ENCODE peak calls at places on chromosomes 3 and 15, in nine cellular contexts. I, Q, T, D, L, Y, H, Z and P are unnamed samples.

GRCh38 chr3:115804722-115805121 is 181.4 kb downstream of the GAP43 start:
- DNase-seq in Y (no peak), Z (peak; percentile 95), I (no peak), H (no peak), D (no peak), L (no peak), Q (no peak), T (no peak), P (peak; percentile 84)

GRCh38 chr15:92142242-92143232 is 251.1 kb upstream of the ST8SIA2 start:
- DNase-seq in H (no peak), T (no peak), Z (no peak), Y (no peak), D (no peak), I (no peak), L (no peak), Q (peak; percentile 46), P (peak; percentile 44)

GRCh38 chr15:44813231-44813630 is 76.9 kb downstream of the TRIM69 start:
- DNase-seq in Y (no peak), I (no peak), Z (no peak), T (no peak), Q (no peak), D (no peak), H (peak; percentile 83), L (no peak), P (no peak)

GRCh38 chr3:159620873-159621272 is 367.8 kb upstream of the IL12A start:
- DNase-seq in L (no peak), Q (no peak), Y (no peak), Z (peak; percentile 75), D (no peak), H (no peak), T (no peak), I (no peak), P (peak; percentile 40)

GRCh38 chr15:67165653-67166260 is 88.7 kb downstream of the AAGAB start:
- DNase-seq in H (no peak), D (no peak), T (no peak), I (no peak), Q (no peak), Z (peak; percentile 66), Y (no peak), L (no peak), P (peak; percentile 72)

GRCh38 chr3:66662894-66663293 is 162.1 kb upstream of the LRIG1 start:
- DNase-seq in Z (no peak), I (no peak), Y (no peak), H (peak; percentile 2), L (no peak), D (no peak), T (no peak), Q (no peak), P (no peak)

GRCh38 chr3:142623209-142623608 is 27.0 kb downstream of the PLS1 start:
- DNase-seq in D (no peak), T (no peak), Q (no peak), H (no peak), L (no peak), Z (no peak), I (no peak), Y (no peak), P (no peak)

GRCh38 chr15:27847775-27848710 is 251.1 kb downstream of the OCA2 start:
- DNase-seq in D (no peak), H (peak; percentile 91), Q (no peak), Y (no peak), T (no peak), I (no peak), Z (no peak), L (no peak), P (no peak)

GRCh38 chr3:183491923-183492848 is 63.3 kb downstream of the KLHL6 start:
- DNase-seq in T (no peak), Y (no peak), H (no peak), Q (no peak), I (no peak), Z (no peak), L (no peak), D (no peak), P (no peak)

GRCh38 chr3:17558565-17558964 is 183.9 kb downstream of the TBC1D5 start:
- DNase-seq in Q (no peak), Y (no peak), L (no peak), Z (no peak), I (no peak), D (no peak), H (no peak), T (no peak), P (no peak)

GRCh38 chr15:63983071-63983711 is 63.1 kb downstream of the DAPK2 start:
- DNase-seq in I (no peak), Q (no peak), D (no peak), H (no peak), L (peak; percentile 54), Y (no peak), T (no peak), Z (no peak), P (no peak)

GRCh38 chr3:24678441-24678865 is 183.8 kb upstream of the THRB start:
- DNase-seq in D (no peak), I (no peak), Z (peak; percentile 99), H (no peak), Y (no peak), L (no peak), T (no peak), Q (no peak), P (peak; percentile 87)

GRCh38 chr3:155182467-155182866 is 102.3 kb downstream of the MME start:
- DNase-seq in H (no peak), D (no peak), Y (no peak), Q (no peak), L (no peak), Z (no peak), T (no peak), I (no peak), P (no peak)

GRCh38 chr15:50256188-50257041 is 9.1 kb downstream of the HDC start:
- DNase-seq in T (no peak), Z (peak; percentile 75), L (no peak), D (no peak), H (no peak), Y (no peak), Q (no peak), I (no peak), P (peak; percentile 55)

GRCh38 chr3:191065183-191065805 is 133.7 kb upstream of the OSTN start:
- DNase-seq in L (no peak), H (no peak), Y (no peak), T (no peak), I (no peak), Q (no peak), Z (peak; percentile 94), D (no peak), P (peak; percentile 36)

GRCh38 chr3:132623646-132624045 is 26.6 kb downstream of the ACKR4 start:
- DNase-seq in T (no peak), Q (no peak), Z (no peak), L (no peak), D (no peak), H (no peak), I (no peak), Y (no peak), P (no peak)

GRCh38 chr3:44712455-44713075 is at the start of gene ZNF502:
- DNase-seq in T (peak; percentile 66), L (no peak), Y (peak; percentile 45), D (peak; percentile 97), H (peak; percentile 87), Q (peak; percentile 92), Z (peak; percentile 89), I (peak; percentile 61), P (peak; percentile 93)

GRCh38 chr3:129514110-129514509 is 14.3 kb upstream of the RHO start:
- DNase-seq in Y (no peak), H (no peak), T (no peak), D (no peak), I (no peak), Z (no peak), L (no peak), Q (no peak), P (no peak)

GRCh38 chr3:145963111-145963510 is 197.9 kb downstream of the PLOD2 start:
- DNase-seq in Q (no peak), L (no peak), H (no peak), D (no peak), Z (no peak), T (no peak), I (no peak), Y (no peak), P (no peak)

GRCh38 chr3:178538065-178538464 is 1.8 kb downstream of the KCNMB2 start:
- DNase-seq in T (no peak), L (no peak), Z (no peak), D (no peak), I (no peak), H (peak; percentile 88), Y (no peak), Q (no peak), P (no peak)

GRCh38 chr3:134641671-134642300 is 9.0 kb downstream of the KY start:
- DNase-seq in H (no peak), D (no peak), T (no peak), I (no peak), Q (no peak), L (no peak), Y (no peak), Z (no peak), P (no peak)

GRCh38 chr3:195259146-195259563 is 11.8 kb downstream of the XXYLT1 start:
- DNase-seq in Y (no peak), T (no peak), D (no peak), L (no peak), Z (peak; percentile 75), I (no peak), Q (no peak), H (no peak), P (peak; percentile 60)

GRCh38 chr3:133570937-133571320 is 2.6 kb upstream of the CDV3 start:
- DNase-seq in T (no peak), Y (no peak), I (no peak), Z (peak; percentile 48), Q (no peak), H (no peak), D (no peak), L (no peak), P (peak; percentile 67)

GRCh38 chr3:30332196-30333021 is 274.0 kb upstream of the TGFBR2 start:
- DNase-seq in Z (no peak), T (no peak), H (no peak), Q (no peak), I (no peak), L (no peak), Y (no peak), D (no peak), P (no peak)

GRCh38 chr15:86063328-86064180 is 16.1 kb upstream of the AGBL1 start:
- DNase-seq in L (no peak), T (no peak), D (no peak), Q (no peak), Y (no peak), Z (no peak), I (no peak), H (no peak), P (no peak)

GRCh38 chr15:75565062-75565970 is 13.8 kb downstream of the PTPN9 start:
- DNase-seq in Y (no peak), L (no peak), Q (no peak), Z (no peak), I (no peak), D (no peak), H (no peak), T (no peak), P (no peak)

GRCh38 chr3:127606086-127606805 is 8.0 kb downstream of the MCM2 start:
- DNase-seq in Q (no peak), Y (no peak), T (no peak), Z (no peak), I (no peak), H (no peak), D (no peak), L (no peak), P (no peak)

GRCh38 chr3:184039414-184039813 is 7.9 kb downstream of the HTR3D start:
- DNase-seq in T (no peak), L (no peak), Z (peak; percentile 70), I (no peak), Q (no peak), D (no peak), H (peak; percentile 43), Y (no peak), P (peak; percentile 61)

GRCh38 chr3:99468918-99469317 is 169.5 kb upstream of the COL8A1 start:
- DNase-seq in Z (no peak), Y (no peak), L (no peak), I (no peak), H (no peak), T (no peak), D (no peak), Q (no peak), P (no peak)

GRCh38 chr15:97991972-97992541 is 31.6 kb downstream of the ARRDC4 start:
- DNase-seq in Y (no peak), I (no peak), L (no peak), D (no peak), Z (no peak), H (no peak), T (no peak), Q (no peak), P (no peak)

GRCh38 chr15:90915808-90916440 is 12.8 kb downstream of the MAN2A2 start:
- DNase-seq in H (no peak), Y (no peak), D (no peak), L (no peak), T (no peak), Q (peak; percentile 60), I (no peak), Z (no peak), P (peak; percentile 6)